ENCODE peak calls at places on chromosome X, in five cellular contexts. Z, X, T, B and A are unnamed samples.
A peak's percentile ranks its signal among the peaks of the same experiment; 100 is the strongest.

GRCh38 chrX:9285342-9285771 is 179.5 kb upstream of the TBL1X start:
- DNase-seq in T (no peak), B (no peak), Z (no peak), X (no peak), A (no peak)

GRCh38 chrX:87578978-87579377 is 61.4 kb downstream of the KLHL4 start:
- DNase-seq in T (no peak), B (no peak), Z (no peak), X (no peak), A (peak; percentile 30)

GRCh38 chrX:20666316-20666715 is 399.6 kb upstream of the RPS6KA3 start:
- DNase-seq in X (no peak), T (no peak), B (no peak), Z (no peak), A (no peak)

GRCh38 chrX:97452283-97452682 is 568.6 kb downstream of the RPA4 start:
- DNase-seq in T (no peak), X (no peak), B (no peak), Z (no peak), A (no peak)

GRCh38 chrX:25531096-25531495 is 515.3 kb upstream of the ARX start:
- DNase-seq in B (no peak), Z (no peak), T (no peak), X (no peak), A (peak; percentile 32)

GRCh38 chrX:21738145-21738949 is 19.6 kb downstream of the SMPX start:
- DNase-seq in X (no peak), B (no peak), Z (no peak), T (peak; percentile 71), A (peak; percentile 26)

GRCh38 chrX:45712067-45712466 is 511.4 kb upstream of the DIPK2B start:
- DNase-seq in Z (no peak), X (no peak), T (no peak), B (peak; percentile 84), A (peak; percentile 14)

GRCh38 chrX:20362268-20363002 is 95.7 kb upstream of the RPS6KA3 start:
- DNase-seq in Z (no peak), T (no peak), X (no peak), B (peak; percentile 77), A (peak; percentile 68)

GRCh38 chrX:111519215-111519614 is 7.8 kb downstream of the SERTM2 start:
- DNase-seq in Z (no peak), B (no peak), T (no peak), X (no peak), A (peak; percentile 79)
- H3K4me3 ChIP-seq in Z (no peak overlapping the region), B (no peak overlapping the region), T (no peak overlapping the region), X (no peak overlapping the region), A (no peak overlapping the region)

DNA sequence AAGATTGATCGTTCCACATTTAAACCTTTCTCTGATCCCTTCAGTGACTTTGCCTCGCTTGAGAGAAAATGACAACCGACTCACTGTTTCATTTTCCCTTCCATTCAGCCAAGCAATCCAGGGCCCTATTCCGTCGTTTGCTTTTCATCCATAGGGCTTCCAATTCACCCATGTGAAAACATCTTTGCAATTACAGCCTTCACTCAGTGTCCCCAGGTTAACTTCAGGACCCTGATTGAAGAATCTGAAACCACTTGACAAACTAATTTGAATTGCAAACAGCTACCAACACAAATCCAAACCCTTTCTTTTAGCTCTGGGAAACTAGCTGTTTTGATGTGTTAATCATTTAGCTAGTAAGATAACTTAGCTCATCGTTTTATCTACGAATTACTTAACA is 120.2 kb upstream of the FAM9C start:
- DNase-seq in B (no peak), Z (no peak), T (no peak), X (no peak), A (no peak)
- H3K4me1 ChIP-seq in B (peaks cover 17% of the 10 kb centered on the region), Z (no peaks in the 10 kb centered on the region), T (no peaks in the 10 kb centered on the region), X (peaks cover 6% of the 10 kb centered on the region), A (no peaks in the 10 kb centered on the region)

GRCh38 chrX:49276671-49277519 is 7.3 kb downstream of the PPP1R3F start:
- DNase-seq in X (no peak), B (peak; percentile 38), Z (no peak), T (no peak), A (no peak)
- H3K9me3 ChIP-seq in X (no peaks in the 10 kb centered on the region), B (no peaks in the 10 kb centered on the region), Z (no peaks in the 10 kb centered on the region), T (no peaks in the 10 kb centered on the region), A (no peaks in the 10 kb centered on the region)

GRCh38 chrX:153245288-153245731 is 66.2 kb downstream of the MAGEA1 start:
- DNase-seq in B (no peak), T (no peak), X (no peak), Z (no peak), A (peak; percentile 53)
- H3K4me3 ChIP-seq in B (no peak overlapping the region), T (peak overlapping the region; percentile 2), X (no peak overlapping the region), Z (no peak overlapping the region), A (no peak overlapping the region)

DNA sequence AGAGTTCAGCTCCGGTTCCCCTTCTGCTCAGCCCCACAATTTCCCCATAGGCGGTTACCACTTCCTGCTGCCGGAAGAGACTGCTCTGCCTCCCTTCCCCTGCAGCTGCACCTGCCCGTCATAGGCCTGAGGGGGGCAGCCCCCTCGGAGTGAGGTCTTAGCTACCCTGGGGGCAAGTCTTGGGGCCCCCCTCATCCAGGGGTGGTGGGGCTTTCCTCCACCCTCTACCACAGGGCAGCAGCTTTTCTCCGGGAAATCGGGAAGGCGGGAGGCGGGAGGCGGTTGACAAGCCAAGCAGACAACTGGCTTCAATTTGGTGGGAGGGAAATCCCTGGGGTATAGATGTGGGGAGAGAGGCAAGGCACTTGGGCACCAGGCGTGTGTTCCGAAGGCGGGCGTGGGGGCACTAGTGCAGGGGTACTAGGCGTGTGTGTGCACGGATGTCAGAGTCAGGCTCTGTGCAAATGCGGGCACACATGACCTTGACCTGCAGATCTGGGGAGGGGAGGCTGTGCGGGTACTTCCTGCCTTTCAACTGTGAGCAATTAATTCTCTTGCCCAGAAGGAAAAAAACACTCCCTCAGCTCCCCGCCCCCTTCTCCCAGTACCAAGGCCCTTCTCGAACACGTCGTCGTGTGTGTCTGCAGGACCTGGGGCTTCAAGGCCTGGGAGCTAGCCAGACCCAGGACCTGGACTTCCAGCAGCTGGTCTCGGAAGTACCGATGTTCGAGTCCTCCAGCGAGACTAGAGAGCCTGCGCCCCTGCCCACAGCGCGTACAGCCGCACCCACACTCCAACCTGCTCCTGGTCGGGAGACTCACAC is 1.0 kb upstream of the ARHGAP4 start:
- DNase-seq in X (peak; percentile 85), T (peak; percentile 75), Z (no peak), B (peak; percentile 49), A (no peak)
- H3K4me1 ChIP-seq in X (peaks cover 20% of the 10 kb centered on the region), T (peaks cover 32% of the 10 kb centered on the region), Z (peaks cover 52% of the 10 kb centered on the region), B (no peaks in the 10 kb centered on the region), A (peaks cover 11% of the 10 kb centered on the region)